ENCODE peak calls at places on chromosomes 4 and X, in four cellular contexts. W is WERI-Rb-1, A is IMR-90, U is retinal pigment epithelial cell. Q is an unnamed sample.

GRCh38 chr4:95124906-95125504 is 367.2 kb downstream of the BMPR1B start:
- DNase-seq in W (peak), U (no peak), A (peak), Q (peak)

GRCh38 chr4:31059753-31060522 is 339.8 kb downstream of the PCDH7 start:
- DNase-seq in U (no peak), A (peak), W (no peak), Q (peak)

GRCh38 chrX:69262036-69262905 is 97.0 kb upstream of the PJA1 start:
- DNase-seq in W (no peak), U (no peak), A (peak), Q (peak)

GRCh38 chr4:10169839-10170387 is 53.3 kb upstream of the WDR1 start:
- DNase-seq in A (no peak), W (no peak), U (no peak), Q (no peak)

GRCh38 chr4:170008376-170008775 is 17.8 kb downstream of the MFAP3L start:
- DNase-seq in A (no peak), W (no peak), U (peak), Q (no peak)

GRCh38 chrX:132023117-132023895 is at the start of gene STK26:
- DNase-seq in U (no peak), A (no peak), W (peak), Q (no peak)

GRCh38 chrX:93422693-93423092 is 250.7 kb downstream of the NAP1L3 start:
- DNase-seq in W (peak), A (peak), U (no peak), Q (no peak)

GRCh38 chr4:109411964-109412363 is 21.7 kb upstream of the SEC24B start:
- DNase-seq in U (no peak), A (no peak), W (no peak), Q (no peak)

GRCh38 chrX:128012015-128012414 is 40.2 kb downstream of the ACTRT1 start:
- DNase-seq in U (no peak), A (no peak), W (no peak), Q (no peak)

GRCh38 chr4:150820409-150820808 is 194.7 kb downstream of the LRBA start:
- DNase-seq in W (no peak), U (no peak), A (no peak), Q (no peak)

GRCh38 chrX:77505227-77505626 is 58.0 kb downstream of the FGF16 start:
- DNase-seq in W (no peak), A (peak), U (no peak), Q (peak)

GRCh38 chrX:132810964-132811712 is 147.3 kb downstream of the HS6ST2 start:
- DNase-seq in W (no peak), U (no peak), A (no peak), Q (no peak)

GRCh38 chrX:68826113-68826980 is 2.5 kb upstream of the EFNB1 start:
- DNase-seq in W (no peak), A (no peak), U (no peak), Q (no peak)

GRCh38 chr4:15811703-15812325 is 33.7 kb downstream of the CD38 start:
- DNase-seq in U (no peak), A (no peak), W (no peak), Q (no peak)

GRCh38 chr4:98932539-98932938 is 3.6 kb upstream of the EIF4E start:
- DNase-seq in U (no peak), W (no peak), A (peak), Q (no peak)

GRCh38 chr4:98930311-98930865 is 1.5 kb upstream of the EIF4E start:
- DNase-seq in W (no peak), A (no peak), U (no peak), Q (no peak)

GRCh38 chr4:98928505-98929340 is at the start of gene EIF4E:
- DNase-seq in A (peak), W (peak), U (peak), Q (peak)

GRCh38 chr4:98928131-98928504 is 815 bp downstream of the EIF4E start:
- DNase-seq in W (peak), U (peak), A (peak), Q (no peak)

DNA sequence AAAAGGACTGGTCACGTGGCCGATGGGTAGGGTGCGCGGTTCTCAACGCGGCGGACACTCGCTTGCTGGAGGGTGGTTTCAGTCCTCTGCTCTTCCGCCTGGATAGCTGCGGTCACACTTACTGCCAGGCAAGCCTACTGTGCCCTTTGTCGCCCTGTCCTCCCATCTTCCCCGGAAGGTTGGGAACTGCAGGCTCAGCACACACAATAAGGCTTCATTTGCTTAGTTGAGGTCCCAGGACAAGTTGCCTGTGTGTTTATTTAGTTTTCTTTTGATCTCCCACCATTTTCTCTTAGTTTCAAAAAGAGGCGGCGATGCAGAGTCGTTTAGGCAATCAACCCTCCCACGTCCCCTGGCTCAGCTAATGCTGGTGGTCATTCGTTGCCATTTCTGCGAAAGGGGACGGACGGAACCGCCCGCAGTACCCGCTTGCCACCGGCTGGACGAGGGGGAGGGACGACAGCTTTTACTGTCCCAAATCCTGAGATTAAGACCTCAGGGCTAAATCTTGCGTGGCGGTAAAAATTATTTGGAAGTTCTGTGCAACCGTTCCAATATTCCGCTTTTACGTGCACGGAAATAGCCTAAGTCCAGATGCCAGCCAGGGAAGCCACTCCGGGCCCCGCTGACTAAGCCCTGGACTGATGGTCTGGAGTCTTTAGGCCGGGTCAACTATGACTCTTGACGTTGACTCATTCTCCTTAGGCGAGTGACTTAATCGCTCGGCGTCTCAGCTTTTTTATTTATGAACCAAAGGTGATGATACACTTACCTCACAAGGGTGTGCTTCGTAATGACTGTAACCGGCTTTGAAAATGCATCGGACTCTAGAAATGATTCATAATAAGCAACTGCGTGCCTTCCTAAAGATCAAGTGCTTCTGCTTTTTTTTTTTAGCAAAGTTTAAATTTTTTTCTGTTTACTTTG is 671 bp upstream of the EIF4E start:
- DNase-seq in W (peak), A (peak), U (peak), Q (peak)
- TF ChIP-seq CTCF in W (no peak), A (peak), U (no peak), Q (no peak)

DNA sequence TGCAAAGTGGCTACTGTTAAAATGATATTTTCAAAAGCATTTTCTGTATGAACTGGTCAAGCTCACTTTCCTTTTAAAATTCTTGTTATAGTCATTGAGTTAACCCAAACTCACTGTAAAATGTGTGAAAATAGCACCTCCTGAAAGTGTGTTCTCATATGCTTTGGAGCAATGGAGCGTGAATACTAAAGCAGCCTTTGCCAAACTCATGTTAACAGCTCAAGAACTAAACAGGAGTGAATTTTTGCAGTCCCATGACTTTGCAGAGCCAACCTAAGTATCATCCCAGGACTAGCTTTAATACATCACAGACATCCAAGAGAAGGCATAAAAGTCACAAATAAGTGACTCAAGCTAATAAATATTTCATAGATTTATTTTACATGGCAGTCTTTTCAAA is 2.3 kb downstream of the AMMECR1 start:
- DNase-seq in A (no peak), U (no peak), W (no peak), Q (no peak)
- H3K4me3 ChIP-seq in A (peak), U (peak), W (no peak), Q (peak)

GRCh38 chr4:18698119-18698883 is 676.7 kb upstream of the LCORL start:
- DNase-seq in A (no peak), U (no peak), W (no peak), Q (no peak)

GRCh38 chr4:18691431-18692200 is 670.1 kb upstream of the LCORL start:
- DNase-seq in U (no peak), A (no peak), W (no peak), Q (no peak)

GRCh38 chr4:18695733-18696527 is 674.4 kb upstream of the LCORL start:
- DNase-seq in W (peak), A (no peak), U (no peak), Q (no peak)
- TF ChIP-seq CTCF in W (peak), A (peak), U (peak), Q (peak)

GRCh38 chrX:72073614-72074013 is 58.1 kb downstream of the RTL5 start:
- DNase-seq in W (no peak), A (no peak), U (no peak), Q (no peak)

GRCh38 chrX:72071213-72071612 is 60.5 kb downstream of the RTL5 start:
- DNase-seq in U (no peak), A (no peak), W (no peak), Q (no peak)

DNA sequence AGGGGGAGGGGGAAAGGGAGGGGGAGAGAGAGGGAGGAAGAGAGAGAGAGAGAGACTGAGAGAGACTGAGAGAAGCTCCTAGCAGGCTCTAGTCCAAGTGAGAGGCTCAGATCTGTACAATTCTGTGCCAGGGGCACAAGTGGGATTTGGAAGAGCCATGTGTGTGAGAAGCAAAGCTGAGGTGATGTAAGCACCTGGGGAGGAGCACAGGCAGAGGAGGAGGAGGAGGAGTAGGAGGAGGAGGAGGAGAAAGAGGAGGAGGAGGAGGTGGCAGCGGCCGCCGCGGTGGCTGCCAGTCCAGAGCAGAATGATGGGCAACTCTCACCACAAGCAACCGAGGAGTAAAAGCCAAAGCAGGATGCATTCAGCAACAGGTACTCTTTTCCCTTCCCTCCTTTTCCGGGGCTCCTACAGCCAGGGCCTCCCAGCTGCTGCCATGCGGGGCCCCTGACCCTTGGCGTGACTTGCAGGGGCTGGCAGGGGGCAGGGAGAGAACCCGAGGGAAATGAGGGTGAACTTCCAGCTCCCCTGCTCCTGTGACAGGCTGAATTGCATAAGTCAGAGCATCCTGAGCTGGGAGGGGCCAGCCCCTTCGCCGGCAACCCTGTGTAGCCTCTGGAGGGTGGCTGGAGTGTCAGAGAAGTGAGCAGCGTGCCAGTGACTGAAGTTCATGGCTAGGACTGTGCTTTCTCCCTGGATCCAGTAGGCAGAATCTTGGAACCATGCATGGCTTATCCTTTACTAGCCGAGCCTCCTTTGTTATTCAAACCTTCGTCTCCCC is 62.1 kb downstream of the RTL5 start:
- DNase-seq in A (no peak), U (no peak), W (no peak), Q (no peak)
- H3K4me3 ChIP-seq in A (no peak), U (peak), W (peak), Q (no peak)

GRCh38 chr4:1769692-1770091 is 23.4 kb upstream of the FGFR3 start:
- DNase-seq in A (no peak), U (no peak), W (no peak), Q (no peak)

GRCh38 chr4:1766336-1767057 is 26.6 kb upstream of the FGFR3 start:
- DNase-seq in U (no peak), A (no peak), W (peak), Q (no peak)

GRCh38 chr4:1768367-1769034 is 24.6 kb upstream of the FGFR3 start:
- DNase-seq in U (no peak), A (no peak), W (no peak), Q (no peak)

GRCh38 chr4:1767058-1767769 is 25.9 kb upstream of the FGFR3 start:
- DNase-seq in W (peak), A (peak), U (no peak), Q (no peak)

DNA sequence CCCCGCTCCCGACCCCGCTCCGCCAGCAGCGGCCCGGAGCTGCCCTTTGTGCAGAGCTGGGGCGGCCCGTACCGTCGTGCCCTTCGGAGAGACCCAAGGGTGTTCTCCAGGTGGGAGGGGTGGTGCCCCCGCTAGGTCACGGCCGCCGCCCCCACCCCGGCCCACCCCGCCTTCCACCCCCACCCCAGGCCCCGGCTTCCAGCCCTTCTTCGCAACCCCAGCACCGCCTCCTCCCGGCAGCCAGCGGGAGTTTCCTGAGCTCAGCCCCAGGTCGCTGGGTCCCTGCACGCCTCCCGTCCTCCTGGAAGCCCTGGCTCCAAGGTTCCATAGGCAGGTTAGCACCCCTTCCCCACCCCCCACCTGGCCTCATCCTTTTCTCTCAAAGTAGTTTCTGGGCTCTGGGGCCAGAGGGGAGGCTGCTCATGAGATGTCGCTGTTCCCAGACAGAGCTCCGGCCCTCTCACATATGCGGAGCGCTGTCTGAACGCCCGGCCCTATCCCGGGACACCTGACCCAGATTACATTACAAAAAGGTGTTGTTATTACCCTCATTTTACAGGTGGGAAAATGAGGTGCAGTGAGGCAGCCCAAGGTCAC is 25.2 kb upstream of the FGFR3 start:
- DNase-seq in W (peak), A (peak), U (no peak), Q (no peak)
- TF ChIP-seq CTCF in W (peak), A (peak), U (peak), Q (peak)